ENCODE peak calls at places on chromosomes 16 and 17, in five cellular contexts. X, V, A, L and W are unnamed samples.

GRCh38 chr17:8163978-8164814 is 1.4 kb upstream of the VAMP2 start:
- DNase-seq in X (peak), V (no peak), A (no peak), L (peak), W (peak)

GRCh38 chr17:35162755-35163154 is 15.1 kb downstream of the UNC45B start:
- DNase-seq in X (no peak), V (no peak), A (no peak), L (no peak), W (no peak)

GRCh38 chr17:47844230-47844629 is 3.2 kb upstream of the SCRN2 start:
- DNase-seq in X (no peak), V (no peak), A (no peak), L (peak), W (no peak)

GRCh38 chr16:29868396-29868795 is 5.4 kb upstream of the CDIPT start:
- DNase-seq in X (no peak), V (no peak), A (no peak), L (no peak), W (no peak)

GRCh38 chr17:48613862-48614694 is 1.0 kb downstream of the HOXB8 start:
- DNase-seq in X (no peak), V (no peak), A (no peak), L (no peak), W (no peak)

GRCh38 chr17:78839762-78840529 is 668 bp downstream of the USP36 start:
- DNase-seq in X (peak), V (no peak), A (peak), L (peak), W (peak)

GRCh38 chr17:15659663-15660062 is 24.4 kb downstream of the TRIM16 start:
- DNase-seq in X (peak), V (no peak), A (no peak), L (no peak), W (peak)

GRCh38 chr16:57265850-57266530 is 18.5 kb downstream of the PLLP start:
- DNase-seq in X (peak), V (no peak), A (no peak), L (peak), W (no peak)

GRCh38 chr17:40559016-40559853 is 6.0 kb downstream of the CCR7 start:
- DNase-seq in X (peak), V (peak), A (no peak), L (no peak), W (no peak)

GRCh38 chr17:4597975-4598374 is 13.6 kb downstream of the SMTNL2 start:
- DNase-seq in X (no peak), V (no peak), A (no peak), L (no peak), W (no peak)

GRCh38 chr16:1993731-1994131 is 4.0 kb downstream of the SYNGR3 start:
- DNase-seq in X (no peak), V (no peak), A (no peak), L (no peak), W (no peak)

GRCh38 chr16:27980919-27981670 is 82.4 kb downstream of the GSG1L start:
- DNase-seq in X (peak), V (no peak), A (no peak), L (no peak), W (no peak)

GRCh38 chr17:10156082-10156445 is 42.3 kb downstream of the GAS7 start:
- DNase-seq in X (no peak), V (no peak), A (no peak), L (no peak), W (no peak)

GRCh38 chr16:7615565-7615964 is 282.9 kb downstream of the RBFOX1 start:
- DNase-seq in X (no peak), V (no peak), A (no peak), L (no peak), W (no peak)